ENCODE peak calls at places on chromosomes 12 and 14, in six cellular contexts. S is heart left ventricle, X is stomach, M is neural crest cell, P is GM10248, Q is retinal pigment epithelial cell. E is an unnamed sample.

GRCh38 chr14:103625361-103626095 is 3.5 kb upstream of the KLC1 start:
- DNase-seq in P (no peak), X (no peak), Q (no peak), M (no peak), S (no peak), E (peak; percentile 39)

GRCh38 chr12:67155863-67156262 is 113.3 kb upstream of the CAND1 start:
- DNase-seq in S (no peak), M (no peak), P (no peak), Q (peak; percentile 70), X (no peak), E (no peak)

GRCh38 chr12:22529281-22530060 is 14.9 kb downstream of the C2CD5 start:
- DNase-seq in Q (no peak), X (no peak), P (peak; percentile 21), S (no peak), M (no peak), E (no peak)

GRCh38 chr14:91380610-91381371 is 36.8 kb downstream of the CCDC88C start:
- DNase-seq in Q (no peak), X (no peak), S (peak; percentile 56), M (no peak), P (no peak), E (no peak)

GRCh38 chr12:43282106-43282505 is 269.9 kb downstream of the ADAMTS20 start:
- DNase-seq in Q (no peak), S (no peak), P (no peak), M (no peak), X (no peak), E (no peak)

GRCh38 chr12:46617167-46617566 is 208.6 kb downstream of the SLC38A4 start:
- DNase-seq in M (no peak), X (no peak), P (no peak), S (peak; percentile 52), Q (no peak), E (no peak)

GRCh38 chr12:43378448-43378847 is 173.6 kb downstream of the ADAMTS20 start:
- DNase-seq in Q (no peak), S (no peak), M (no peak), P (no peak), X (no peak), E (no peak)

GRCh38 chr14:71933026-71933587 is 878 bp downstream of the RGS6 start:
- DNase-seq in S (peak; percentile 20), M (no peak), X (no peak), P (no peak), Q (no peak), E (no peak)

GRCh38 chr12:57452181-57452936 is 2.7 kb upstream of the INHBE start:
- DNase-seq in M (no peak), Q (peak; percentile 67), X (no peak), P (peak; percentile 39), S (peak; percentile 76), E (no peak)

GRCh38 chr12:131108171-131108955 is 154.7 kb downstream of the ADGRD1 start:
- DNase-seq in X (no peak), S (no peak), M (no peak), P (no peak), Q (no peak), E (no peak)

GRCh38 chr12:67797316-67797741 is 148.8 kb downstream of the DYRK2 start:
- DNase-seq in M (no peak), Q (no peak), P (no peak), X (no peak), S (peak; percentile 21), E (no peak)

GRCh38 chr12:53481957-53482586 is 17.2 kb downstream of the MAP3K12 start:
- DNase-seq in M (no peak), S (no peak), P (no peak), Q (no peak), X (no peak), E (no peak)

GRCh38 chr14:50476134-50476533 is 56.2 kb downstream of the MAP4K5 start:
- DNase-seq in X (no peak), S (no peak), P (no peak), M (no peak), Q (no peak), E (no peak)

GRCh38 chr12:117100251-117100650 is 1.0 kb upstream of the TESC start:
- DNase-seq in S (no peak), P (no peak), M (no peak), Q (no peak), X (no peak), E (no peak)

GRCh38 chr12:124484067-124484466 is 83.3 kb downstream of the NCOR2 start:
- DNase-seq in Q (no peak), S (no peak), X (no peak), P (no peak), M (no peak), E (no peak)

DNA sequence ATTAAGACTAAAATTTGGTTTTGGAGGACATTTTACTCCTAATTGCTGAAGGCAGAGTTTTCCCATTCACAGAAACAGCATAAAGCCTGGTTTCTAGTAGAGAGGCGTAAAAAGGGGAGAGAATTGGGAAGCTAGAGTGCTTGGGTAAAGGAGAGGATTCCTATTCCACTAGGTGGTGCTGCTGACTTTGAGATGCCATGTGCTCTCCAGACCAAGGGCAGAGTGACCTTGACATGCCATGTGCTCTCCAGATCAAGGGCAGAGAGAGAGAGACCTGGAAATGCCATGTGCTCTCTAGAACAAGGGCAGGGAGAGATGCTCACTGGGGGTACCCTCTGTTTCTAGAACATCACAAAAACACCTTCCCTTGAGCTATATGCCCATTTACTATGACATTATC is 176.2 kb upstream of the PDZRN4 start:
- DNase-seq in X (no peak), M (no peak), Q (no peak), S (no peak), P (no peak), E (no peak)
- TF ChIP-seq CTCF in X (no peak), M (no peak), Q (peak; percentile 3), S (peak; percentile 3), P (no peak), E (no peak)

GRCh38 chr12:79886917-79887519 is 47.9 kb downstream of the PPP1R12A start:
- DNase-seq in P (no peak), X (no peak), Q (peak; percentile 10), S (no peak), M (no peak), E (no peak)

GRCh38 chr12:79891506-79892162 is 43.3 kb downstream of the PPP1R12A start:
- DNase-seq in M (no peak), Q (no peak), P (no peak), X (no peak), S (no peak), E (no peak)

GRCh38 chr12:79884401-79885006 is 50.4 kb downstream of the PPP1R12A start:
- DNase-seq in Q (no peak), X (no peak), P (no peak), M (no peak), S (no peak), E (no peak)

GRCh38 chr12:79885956-79886490 is 48.9 kb downstream of the PPP1R12A start:
- DNase-seq in X (no peak), Q (no peak), M (no peak), S (no peak), P (no peak), E (no peak)

DNA sequence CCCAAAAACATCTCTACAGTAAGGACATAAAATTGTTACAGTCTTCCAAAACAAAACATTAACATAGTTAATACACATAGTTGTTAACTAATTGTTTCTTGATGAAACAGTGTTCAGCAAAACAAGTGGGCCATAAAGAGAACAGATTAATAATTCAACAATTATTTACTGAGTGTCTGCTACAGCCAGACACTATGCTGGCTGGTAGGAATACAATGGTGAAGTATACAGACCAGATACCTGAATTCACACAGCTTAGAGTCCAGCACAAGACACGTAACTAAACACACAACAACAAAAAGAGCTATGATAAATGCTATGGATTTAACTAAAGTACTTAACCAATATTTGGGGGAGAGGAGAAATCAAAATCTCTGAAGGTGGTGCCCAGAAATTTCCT is 47.0 kb downstream of the PPP1R12A start:
- DNase-seq in P (no peak), X (no peak), M (no peak), S (no peak), Q (no peak), E (no peak)
- TF ChIP-seq CTCF in P (no peak), X (no peak), M (no peak), S (no peak), Q (no peak), E (no peak)

DNA sequence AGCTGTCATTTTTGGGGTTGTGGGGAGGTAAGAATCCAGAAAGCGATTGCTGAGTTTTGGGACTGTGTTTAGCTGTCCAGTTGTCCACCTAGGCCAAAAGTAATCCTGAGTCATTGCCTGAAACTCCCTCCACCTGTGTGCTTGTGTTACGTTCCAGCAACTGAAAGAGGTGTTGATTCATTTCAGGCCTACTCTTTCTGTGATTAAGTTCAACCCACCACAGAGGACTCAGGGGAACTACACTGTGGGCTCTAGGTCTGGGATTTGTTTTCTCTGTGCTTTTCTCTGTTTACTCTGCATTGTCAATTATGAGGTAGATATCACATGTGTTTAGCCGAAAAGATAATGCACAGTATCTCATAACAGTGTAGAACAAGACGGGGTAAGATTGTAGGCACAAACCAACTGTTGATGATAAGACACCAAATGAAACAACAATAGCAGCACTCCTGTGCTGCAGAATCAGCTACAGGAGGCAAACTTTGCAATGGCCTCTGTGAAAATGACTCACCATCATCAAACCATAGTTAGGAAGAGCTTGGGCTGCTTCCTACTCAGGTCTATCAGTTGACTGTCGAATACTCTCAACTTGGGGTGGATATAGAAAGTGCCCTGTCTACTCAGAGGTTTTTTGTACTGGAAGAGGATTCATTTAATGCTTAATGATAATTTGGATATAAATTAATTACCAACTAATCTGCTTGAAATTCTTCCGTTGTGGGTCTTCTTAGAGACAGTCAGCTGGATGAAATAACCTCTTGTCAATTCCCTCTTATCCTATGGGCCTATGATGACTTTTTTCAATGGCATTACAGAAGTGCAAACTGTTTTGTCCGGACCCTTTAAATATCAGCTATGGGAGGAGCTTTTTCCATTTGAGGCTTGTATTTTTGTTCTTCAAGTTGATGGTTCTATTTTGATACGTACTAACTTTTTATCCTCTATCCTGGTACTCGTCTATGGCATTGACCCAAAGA is 385.9 kb downstream of the BMP4 start:
- DNase-seq in M (no peak), P (peak; percentile 74), Q (no peak), S (no peak), X (no peak), E (no peak)
- TF ChIP-seq CTCF in M (no peak), P (no peak), Q (no peak), S (no peak), X (no peak), E (no peak)

GRCh38 chr12:76685246-76685678 is 78.7 kb upstream of the ZDHHC17 start:
- DNase-seq in Q (no peak), M (no peak), P (no peak), S (peak; percentile 32), X (no peak), E (no peak)

GRCh38 chr12:76694369-76694768 is 69.5 kb upstream of the ZDHHC17 start:
- DNase-seq in M (no peak), X (no peak), S (no peak), Q (no peak), P (no peak), E (no peak)

GRCh38 chr12:76690916-76691700 is 72.8 kb upstream of the ZDHHC17 start:
- DNase-seq in M (no peak), P (no peak), X (no peak), Q (no peak), S (no peak), E (no peak)

GRCh38 chr12:76688001-76688400 is 75.9 kb upstream of the ZDHHC17 start:
- DNase-seq in M (no peak), Q (no peak), S (no peak), X (no peak), P (no peak), E (no peak)

GRCh38 chr12:76688627-76689026 is 75.3 kb upstream of the ZDHHC17 start:
- DNase-seq in X (no peak), M (no peak), S (no peak), P (no peak), Q (no peak), E (no peak)
- TF ChIP-seq CTCF in X (no peak), M (peak; percentile 43), S (peak; percentile 25), P (no peak), Q (peak; percentile 49), E (no peak)

E was measured in activated B cell treated with CpG ODN at 0.5 μM for 24 hours.